ENCODE peak calls at places on chromosome X, in five cellular contexts. B is sigmoid colon, W is suprapubic skin, S is NB4, D is lower leg skin. C is an unnamed sample.

GRCh38 chrX:137051978-137052640 is 18.3 kb upstream of the GPR101 start:
- DNase-seq in W (peak), S (peak), B (peak), D (no peak), C (peak)

GRCh38 chrX:55489315-55490009 is at the start of gene USP51:
- DNase-seq in W (peak), D (peak), B (peak), S (peak), C (peak)

GRCh38 chrX:87160435-87161010 is 357.1 kb upstream of the KLHL4 start:
- DNase-seq in B (no peak), S (no peak), D (no peak), W (no peak), C (no peak)

GRCh38 chrX:131762802-131763234 is 218.9 kb downstream of the OR13H1 start:
- DNase-seq in S (no peak), B (peak), D (no peak), W (no peak), C (no peak)

GRCh38 chrX:48728653-48729052 is 32.1 kb downstream of the SUV39H1 start:
- DNase-seq in B (no peak), D (no peak), S (no peak), W (no peak), C (no peak)

GRCh38 chrX:82196866-82197265 is 995.0 kb downstream of the SH3BGRL start:
- DNase-seq in D (no peak), S (no peak), W (no peak), B (no peak), C (no peak)

GRCh38 chrX:103585421-103586313 is at the start of gene TCEAL4:
- DNase-seq in B (peak), W (peak), S (no peak), D (peak), C (peak)

GRCh38 chrX:110665636-110666035 is 130.0 kb downstream of the CHRDL1 start:
- DNase-seq in S (peak), B (no peak), D (no peak), W (no peak), C (no peak)

GRCh38 chrX:30904186-30904585 is 15.1 kb upstream of the TAB3 start:
- DNase-seq in B (no peak), S (no peak), D (no peak), W (no peak), C (no peak)

GRCh38 chrX:3697701-3698279 is 15.7 kb downstream of the PRKX start:
- DNase-seq in W (no peak), B (peak), D (peak), S (no peak), C (peak)

GRCh38 chrX:125826774-125827451 is 339.2 kb downstream of the DCAF12L2 start:
- DNase-seq in D (no peak), S (peak), W (no peak), B (no peak), C (no peak)

GRCh38 chrX:77900688-77901087 is 1.4 kb downstream of the COX7B start:
- DNase-seq in W (no peak), S (peak), B (no peak), D (no peak), C (no peak)

GRCh38 chrX:123704781-123705180 is 28.1 kb downstream of the THOC2 start:
- DNase-seq in B (no peak), S (no peak), W (no peak), D (no peak), C (no peak)
- TF ChIP-seq POLR2A in B (no peak), S (no peak), W (no peak), D (no peak), C (no peak)

DNA sequence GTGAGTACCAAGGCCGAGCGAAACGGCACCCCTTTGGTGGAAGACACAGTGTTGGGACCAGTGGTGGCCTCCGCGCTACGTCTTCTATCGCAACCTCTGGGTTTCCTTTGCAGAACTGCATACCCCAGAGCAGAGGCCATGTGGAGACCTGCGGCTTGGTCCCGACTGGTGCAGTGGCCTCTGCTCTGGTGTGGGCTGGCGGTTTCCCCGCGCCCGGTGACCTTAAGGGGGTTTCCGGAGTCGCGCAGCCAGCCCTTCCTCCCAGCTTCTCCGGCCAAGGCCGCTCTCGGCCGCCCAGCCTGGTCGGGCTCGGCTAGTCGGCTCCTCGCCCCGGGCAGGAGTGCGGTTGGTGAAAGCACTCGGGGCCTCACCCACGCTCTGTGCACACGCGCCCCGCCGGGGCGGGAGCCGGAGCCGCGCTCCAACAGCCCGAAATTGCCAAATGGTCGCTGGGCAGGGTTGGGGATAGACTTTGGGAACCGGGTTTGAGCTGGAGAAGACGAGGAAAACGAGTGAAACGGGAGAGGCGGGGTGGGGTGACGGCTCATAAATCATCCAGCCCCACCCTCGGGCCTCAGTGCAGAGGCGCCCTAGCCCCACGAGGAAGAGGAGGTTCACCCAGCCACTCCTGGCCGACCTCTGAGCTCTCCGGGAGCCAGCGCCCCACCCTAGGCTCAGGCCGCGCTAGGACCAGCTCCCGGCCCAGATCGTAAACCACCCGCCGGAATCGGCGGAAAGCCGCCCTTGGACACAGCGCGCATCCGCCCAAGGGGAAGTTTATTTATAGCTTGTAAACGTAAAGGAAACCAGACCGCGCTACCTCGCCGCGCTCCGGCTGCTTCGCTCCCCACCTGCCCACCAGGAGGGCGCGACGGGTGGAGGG is 84.7 kb downstream of the BCOR start:
- DNase-seq in W (peak), S (peak), D (peak), B (peak), C (peak)
- TF ChIP-seq POLR2A in W (peak), S (peak), D (no peak), B (no peak), C (no peak)

DNA sequence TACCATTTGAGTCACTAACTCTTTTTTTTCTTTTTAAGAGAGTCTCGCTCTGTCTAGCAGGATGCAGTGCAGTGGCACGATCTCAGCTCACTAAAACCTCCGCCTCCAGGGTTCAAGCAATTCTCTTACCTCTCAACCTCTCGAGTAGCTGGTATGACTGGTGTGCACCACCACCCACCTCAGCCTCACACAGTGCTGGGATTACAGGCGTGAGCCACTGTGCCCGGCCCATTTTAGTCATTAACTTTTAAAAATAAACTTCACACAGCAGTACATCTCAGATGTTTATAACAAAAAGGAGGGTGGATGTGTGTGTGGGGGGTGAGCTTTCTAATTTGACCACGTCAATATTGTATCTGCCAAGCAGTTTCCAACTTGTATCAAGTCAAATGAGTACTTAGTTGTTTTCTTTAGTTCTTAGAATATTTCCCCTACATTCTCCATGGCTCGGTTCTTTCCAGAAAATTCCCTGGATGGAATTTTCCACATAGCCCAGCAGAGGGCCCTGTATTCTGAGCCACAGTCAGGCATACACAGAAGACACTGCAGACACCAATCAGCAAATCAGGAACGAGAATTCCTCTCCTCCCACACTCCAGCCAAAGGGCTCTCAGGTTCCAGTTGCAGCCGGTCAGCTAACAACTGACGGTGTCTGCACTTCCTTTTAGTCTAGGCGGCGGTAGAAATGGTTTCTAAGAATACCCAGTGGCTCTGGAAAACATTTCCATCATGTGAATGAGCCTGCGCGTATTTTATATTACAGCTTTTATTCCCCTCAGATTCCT is 20.1 kb upstream of the ARAF start:
- DNase-seq in W (no peak), B (peak), S (peak), D (peak), C (peak)
- TF ChIP-seq POLR2A in W (no peak), B (no peak), S (peak), D (no peak), C (no peak)

DNA sequence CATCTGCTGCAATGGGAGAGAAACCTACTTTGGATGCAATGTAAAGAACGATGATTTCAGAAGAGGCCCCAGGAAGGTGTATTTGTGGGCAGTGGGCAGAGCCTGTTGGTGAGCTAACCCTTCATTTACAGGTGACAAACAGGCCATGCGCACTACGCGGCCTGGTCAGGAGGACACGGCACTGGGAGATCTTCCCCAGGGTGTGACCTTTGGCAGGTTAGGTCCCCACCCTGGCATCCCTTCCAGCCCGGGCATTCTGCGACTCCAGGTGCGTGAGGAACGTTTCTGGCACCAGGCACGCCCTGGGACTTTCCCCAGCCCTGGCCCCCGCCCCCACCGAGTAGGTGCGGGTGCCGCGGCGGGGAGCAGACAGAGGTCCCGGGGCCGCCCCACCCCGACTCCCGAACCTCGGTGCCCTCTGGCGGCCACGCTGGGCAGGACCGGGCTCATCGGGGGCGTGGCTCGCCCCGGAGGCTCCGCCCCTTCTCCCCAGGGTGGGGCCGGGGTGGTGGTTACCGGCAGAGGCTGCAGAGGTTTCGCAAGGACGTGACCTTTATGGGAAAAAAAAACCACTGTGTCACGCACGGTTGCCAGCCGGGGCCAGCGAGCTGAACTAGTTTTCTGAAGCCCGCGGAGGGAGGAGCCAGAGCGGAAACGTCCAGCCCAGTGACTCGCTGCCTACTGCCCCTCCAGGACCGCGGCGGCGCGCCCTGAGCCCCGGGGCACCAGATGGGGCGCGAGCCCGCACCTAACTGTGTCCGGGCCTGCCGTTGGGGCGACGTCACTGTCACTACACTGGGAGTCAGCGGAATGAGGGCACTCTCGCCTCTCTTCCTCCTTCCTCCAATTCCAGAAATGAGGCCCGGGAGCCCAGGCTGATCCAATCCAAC is 5.0 kb upstream of the NYX start:
- DNase-seq in S (peak), W (peak), B (peak), D (peak), C (no peak)
- TF ChIP-seq POLR2A in S (peak), W (peak), B (no peak), D (no peak), C (no peak)

GRCh38 chrX:100874240-100874798 is at the start of gene NOX1:
- DNase-seq in B (no peak), D (no peak), W (no peak), S (no peak), C (no peak)
- TF ChIP-seq POLR2A in B (no peak), D (no peak), W (no peak), S (no peak), C (no peak)

DNA sequence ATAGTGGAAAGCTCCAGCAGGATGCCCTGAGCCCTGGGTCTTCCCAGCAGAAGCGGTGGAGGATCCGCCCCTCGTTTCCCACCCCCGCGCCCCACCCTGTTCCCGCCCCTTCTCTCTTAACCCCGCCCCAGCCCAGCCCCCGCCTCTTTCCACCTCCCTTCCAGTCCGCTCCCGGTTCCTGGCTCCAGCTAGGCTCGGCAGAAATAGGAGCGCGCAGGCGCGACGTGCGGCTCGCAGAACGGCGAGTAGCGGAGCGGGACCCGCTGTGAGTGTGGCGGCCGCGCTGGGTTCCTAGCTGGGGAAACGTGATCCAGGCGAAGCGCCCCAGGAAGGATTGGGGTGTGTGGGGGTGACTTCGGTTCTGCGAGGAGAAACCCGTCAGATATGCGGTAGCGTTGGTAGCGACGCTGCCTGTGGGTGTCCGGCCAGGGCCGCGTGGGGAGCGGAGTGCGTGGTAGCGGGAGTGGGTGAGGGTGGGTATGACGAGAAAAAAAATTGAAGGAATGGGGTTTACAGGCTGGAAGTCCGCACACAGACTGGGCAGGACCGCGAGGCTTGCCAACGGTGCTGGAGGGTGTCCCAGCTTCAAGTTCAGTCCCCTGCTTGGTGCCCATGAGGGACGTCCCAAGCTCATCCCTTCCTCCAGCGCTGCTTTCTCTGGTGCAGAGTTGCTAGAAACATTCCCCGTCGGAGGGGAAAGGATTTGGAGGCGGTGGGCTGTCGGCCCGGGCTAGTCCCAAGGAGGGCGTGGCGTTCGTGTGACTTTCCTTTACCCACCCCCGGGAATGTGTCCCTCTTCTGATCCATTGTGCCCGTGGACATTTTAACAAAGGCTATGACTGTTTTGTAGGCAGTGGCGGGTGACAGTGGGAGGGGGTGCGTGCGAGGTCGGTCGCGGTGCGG is at the start of gene PRRG1:
- DNase-seq in S (peak), W (peak), D (peak), B (peak), C (peak)
- TF ChIP-seq POLR2A in S (no peak), W (no peak), D (no peak), B (peak), C (peak)

GRCh38 chrX:101097546-101098453 is at the start of gene CENPI:
- DNase-seq in S (peak), W (peak), D (peak), B (peak), C (peak)
- TF ChIP-seq POLR2A in S (peak), W (no peak), D (no peak), B (no peak), C (peak)